ENCODE peak calls at places on chromosomes 3 and 15, in six cellular contexts. W, C, R, H, G and T are unnamed samples.

GRCh38 chr3:133887075-133887950 is 8.4 kb downstream of the RAB6B start:
- DNase-seq in G (no peak), W (no peak), C (no peak), H (no peak), R (no peak), T (no peak)

GRCh38 chr3:188458761-188459160 is 304.8 kb downstream of the LPP start:
- DNase-seq in C (no peak), H (no peak), R (no peak), W (no peak), G (no peak), T (no peak)

GRCh38 chr15:58865420-58865880 is 68.0 kb downstream of the SLTM start:
- DNase-seq in G (no peak), W (peak; percentile 23), C (no peak), R (no peak), H (peak; percentile 20), T (no peak)

GRCh38 chr15:99100245-99101173 is 4.4 kb upstream of the SYNM start:
- DNase-seq in W (peak; percentile 71), C (peak; percentile 90), H (peak; percentile 74), G (peak; percentile 90), R (peak; percentile 78), T (no peak)

GRCh38 chr3:102512734-102513518 is 78.1 kb downstream of the ZPLD1 start:
- DNase-seq in R (no peak), G (no peak), C (peak; percentile 8), W (peak; percentile 3), H (no peak), T (no peak)

GRCh38 chr15:58165661-58166060 is 27.5 kb downstream of the AQP9 start:
- DNase-seq in W (peak; percentile 68), C (peak; percentile 80), R (no peak), H (peak; percentile 41), G (no peak), T (no peak)

GRCh38 chr3:113495035-113495434 is 19.9 kb downstream of the SPICE1 start:
- DNase-seq in H (no peak), R (no peak), W (peak; percentile 53), C (peak; percentile 57), G (no peak), T (no peak)

GRCh38 chr3:188396900-188397299 is 242.9 kb downstream of the LPP start:
- DNase-seq in W (no peak), G (no peak), C (no peak), H (peak; percentile 37), R (no peak), T (no peak)

GRCh38 chr15:29570121-29570930 is 251.9 kb downstream of the TJP1 start:
- DNase-seq in R (no peak), C (peak; percentile 40), G (peak; percentile 76), H (peak; percentile 29), W (peak; percentile 16), T (no peak)

GRCh38 chr15:36925671-36926421 is 174.5 kb downstream of the MEIS2 start:
- DNase-seq in C (peak; percentile 8), G (no peak), W (no peak), H (no peak), R (no peak), T (no peak)

GRCh38 chr15:60740787-60741354 is 261.9 kb upstream of the ICE2 start:
- DNase-seq in R (no peak), W (peak; percentile 61), C (peak; percentile 28), G (no peak), H (no peak), T (no peak)

GRCh38 chr15:54032066-54032465 is 53.8 kb downstream of the UNC13C start:
- DNase-seq in H (no peak), C (no peak), R (no peak), W (no peak), G (no peak), T (no peak)

GRCh38 chr3:98613616-98614015 is 20.2 kb upstream of the CPOX start:
- DNase-seq in H (no peak), R (no peak), G (no peak), C (no peak), W (peak; percentile 29), T (no peak)

GRCh38 chr15:62770752-62771151 is 271.8 kb upstream of the TPM1 start:
- DNase-seq in R (no peak), C (peak; percentile 85), H (no peak), G (no peak), W (peak; percentile 57), T (no peak)

GRCh38 chr3:5022187-5022965 is 43.1 kb downstream of the BHLHE40 start:
- DNase-seq in C (no peak), W (no peak), R (no peak), G (no peak), H (no peak), T (no peak)

GRCh38 chr3:30616347-30617027 is 10.1 kb downstream of the TGFBR2 start:
- DNase-seq in R (no peak), H (no peak), G (no peak), W (no peak), C (no peak), T (no peak)

GRCh38 chr3:30614373-30614772 is 8.0 kb downstream of the TGFBR2 start:
- DNase-seq in G (no peak), C (no peak), W (no peak), H (no peak), R (no peak), T (no peak)

GRCh38 chr3:30613135-30613825 is 6.9 kb downstream of the TGFBR2 start:
- DNase-seq in W (no peak), C (no peak), G (no peak), H (no peak), R (no peak), T (no peak)

GRCh38 chr3:30615615-30616346 is 9.4 kb downstream of the TGFBR2 start:
- DNase-seq in H (no peak), R (no peak), W (no peak), C (no peak), G (no peak), T (no peak)

DNA sequence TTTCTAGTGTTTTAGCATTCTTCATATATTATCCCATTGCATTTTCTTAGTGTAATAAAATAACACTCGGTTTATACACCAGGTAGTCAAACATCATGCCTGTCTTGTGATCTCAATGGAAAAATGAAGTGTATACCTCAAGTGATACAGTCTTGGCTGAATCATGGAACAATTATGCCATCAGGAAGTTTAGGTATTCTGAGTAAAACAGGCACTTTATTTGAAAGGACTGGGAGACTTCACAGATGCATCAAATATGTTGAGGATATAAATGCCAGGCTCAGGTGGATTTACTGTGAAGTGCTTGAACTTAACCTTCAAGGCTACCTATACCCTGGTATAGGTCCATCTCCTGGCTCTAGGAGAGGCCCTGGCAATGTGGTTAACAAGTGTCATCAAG is 8.5 kb downstream of the TGFBR2 start:
- DNase-seq in H (no peak), W (no peak), R (no peak), G (no peak), C (no peak), T (no peak)
- H3K4me3 ChIP-seq in H (no peak overlapping the region), W (no peak overlapping the region), R (no peak overlapping the region), G (no peak overlapping the region), C (no peak overlapping the region), T (no peak overlapping the region)

GRCh38 chr3:9422712-9423424 is 25.5 kb downstream of the SETD5 start:
- DNase-seq in G (peak; percentile 74), H (peak; percentile 88), W (peak; percentile 99), R (peak; percentile 93), C (peak; percentile 98), T (no peak)
- TF ChIP-seq CTCF in G (peak; percentile 77), H (peak; percentile 28), W (peak; percentile 68), R (peak; percentile 34), C (peak; percentile 52), T (peak; percentile 27)

GRCh38 chr3:53496984-53497383 is 2.6 kb downstream of the CACNA1D start:
- DNase-seq in R (no peak), W (no peak), H (no peak), G (no peak), C (no peak), T (no peak)

GRCh38 chr3:53493618-53493996 is 804 bp upstream of the CACNA1D start:
- DNase-seq in C (no peak), H (no peak), G (no peak), W (no peak), R (no peak), T (no peak)

GRCh38 chr3:53493997-53494791 is at the start of gene CACNA1D:
- DNase-seq in H (peak; percentile 70), W (no peak), G (peak; percentile 89), C (peak; percentile 45), R (peak; percentile 21), T (no peak)

GRCh38 chr3:53495091-53495517 is 693 bp downstream of the CACNA1D start:
- DNase-seq in R (no peak), H (no peak), W (no peak), C (no peak), G (peak; percentile 73), T (no peak)

GRCh38 chr3:53495518-53496501 is 1.4 kb downstream of the CACNA1D start:
- DNase-seq in G (peak; percentile 65), W (no peak), H (no peak), R (no peak), C (peak; percentile 20), T (no peak)
- H3K4me3 ChIP-seq in G (no peak overlapping the region), W (no peak overlapping the region), H (peak overlapping the region; percentile 16), R (peak overlapping the region; percentile 29), C (no peak overlapping the region), T (no peak overlapping the region)

DNA sequence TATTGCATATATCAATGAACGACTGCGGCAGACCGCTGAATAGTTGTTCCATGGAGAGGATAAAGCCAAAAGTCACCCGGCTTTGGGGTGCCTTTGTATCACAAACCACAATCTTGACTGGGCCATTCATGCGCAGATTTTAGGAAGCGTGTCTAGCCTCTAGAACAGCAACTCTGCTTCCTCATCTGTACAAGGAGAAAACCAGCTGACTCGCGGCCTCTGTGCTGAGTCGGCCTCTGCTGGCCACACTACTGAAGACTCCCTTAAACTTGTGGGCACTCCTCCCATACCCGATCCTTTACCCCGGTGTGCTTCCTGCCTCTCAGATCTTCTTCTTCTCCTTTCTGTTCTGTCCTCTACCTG is 872 bp downstream of the DLEC1 start:
- DNase-seq in W (peak; percentile 41), R (peak; percentile 57), C (peak; percentile 74), H (peak; percentile 61), G (no peak), T (no peak)
- TF ChIP-seq CTCF in W (peak; percentile 25), R (peak; percentile 35), C (peak; percentile 21), H (no peak), G (no peak), T (peak; percentile 22)

GRCh38 chr3:184771748-184772147 is 40.2 kb upstream of the VPS8 start:
- DNase-seq in H (no peak), G (peak; percentile 56), W (no peak), C (no peak), R (no peak), T (no peak)

GRCh38 chr3:184774996-184775715 is 36.8 kb upstream of the VPS8 start:
- DNase-seq in R (no peak), C (no peak), W (no peak), H (no peak), G (no peak), T (no peak)

GRCh38 chr3:184772667-184773272 is 39.2 kb upstream of the VPS8 start:
- DNase-seq in H (no peak), C (no peak), G (no peak), R (no peak), W (no peak), T (no peak)

GRCh38 chr3:184771158-184771730 is 40.7 kb upstream of the VPS8 start:
- DNase-seq in R (no peak), C (no peak), G (no peak), W (no peak), H (no peak), T (no peak)

GRCh38 chr3:184773341-184774186 is 38.4 kb upstream of the VPS8 start:
- DNase-seq in G (peak; percentile 77), R (peak; percentile 47), W (no peak), H (no peak), C (peak; percentile 35), T (no peak)
- H3K4me3 ChIP-seq in G (no peak overlapping the region), R (no peak overlapping the region), W (no peak overlapping the region), H (no peak overlapping the region), C (no peak overlapping the region), T (no peak overlapping the region)